ENCODE peak calls at places on chromosomes 2 and 18, in five cellular contexts. One of them, this sample, is unnamed.

GRCh38 chr2:75068546-75068945 is 110.1 kb downstream of the POLE4 start:
- DNase-seq in Peyer's patch: no peak
- DNase-seq in heart left ventricle: no peak
- DNase-seq in transverse colon: no peak
- DNase-seq in body of pancreas: no peak
- DNase-seq in this sample: no peak

GRCh38 chr2:42031281-42031680 is 16.5 kb upstream of the PKDCC start:
- DNase-seq in Peyer's patch: no peak
- DNase-seq in heart left ventricle: no peak
- DNase-seq in transverse colon: no peak
- DNase-seq in body of pancreas: no peak
- DNase-seq in this sample: no peak

GRCh38 chr2:229610359-229610758 is 104.0 kb downstream of the DNER start:
- DNase-seq in Peyer's patch: no peak
- DNase-seq in heart left ventricle: no peak
- DNase-seq in transverse colon: no peak
- DNase-seq in body of pancreas: no peak
- DNase-seq in this sample: peak; percentile 72

GRCh38 chr2:9655441-9656269 is 24.9 kb upstream of the YWHAQ start:
- DNase-seq in Peyer's patch: no peak
- DNase-seq in heart left ventricle: no peak
- DNase-seq in transverse colon: no peak
- DNase-seq in body of pancreas: no peak
- DNase-seq in this sample: peak; percentile 67

GRCh38 chr18:55252946-55253345 is 293.7 kb upstream of the CCDC68 start:
- DNase-seq in Peyer's patch: no peak
- DNase-seq in heart left ventricle: no peak
- DNase-seq in transverse colon: no peak
- DNase-seq in body of pancreas: no peak
- DNase-seq in this sample: no peak

GRCh38 chr2:671787-672605 is 5.2 kb downstream of the TMEM18 start:
- DNase-seq in Peyer's patch: no peak
- DNase-seq in heart left ventricle: no peak
- DNase-seq in transverse colon: no peak
- DNase-seq in body of pancreas: no peak
- DNase-seq in this sample: no peak

GRCh38 chr2:173241643-173242042 is 113.0 kb upstream of the CDCA7 start:
- DNase-seq in Peyer's patch: no peak
- DNase-seq in heart left ventricle: no peak
- DNase-seq in transverse colon: no peak
- DNase-seq in body of pancreas: no peak
- DNase-seq in this sample: no peak

GRCh38 chr2:205733648-205734047 is 51.3 kb downstream of the NRP2 start:
- DNase-seq in Peyer's patch: no peak
- DNase-seq in heart left ventricle: no peak
- DNase-seq in transverse colon: no peak
- DNase-seq in body of pancreas: no peak
- DNase-seq in this sample: no peak

GRCh38 chr2:176164803-176165597 is 7.9 kb downstream of the HOXD3 start:
- DNase-seq in Peyer's patch: no peak
- DNase-seq in heart left ventricle: no peak
- DNase-seq in transverse colon: no peak
- DNase-seq in body of pancreas: no peak
- DNase-seq in this sample: no peak

GRCh38 chr2:72916743-72917137 is 579 bp upstream of the EMX1 start:
- DNase-seq in Peyer's patch: no peak
- DNase-seq in heart left ventricle: no peak
- DNase-seq in transverse colon: no peak
- DNase-seq in body of pancreas: no peak
- DNase-seq in this sample: no peak

GRCh38 chr18:22221350-22221749 is 52.0 kb downstream of the GATA6 start:
- DNase-seq in Peyer's patch: no peak
- DNase-seq in heart left ventricle: no peak
- DNase-seq in transverse colon: no peak
- DNase-seq in body of pancreas: no peak
- DNase-seq in this sample: no peak

GRCh38 chr2:228875152-228875875 is 395.8 kb downstream of the PID1 start:
- DNase-seq in Peyer's patch: no peak
- DNase-seq in heart left ventricle: no peak
- DNase-seq in transverse colon: no peak
- DNase-seq in body of pancreas: no peak
- DNase-seq in this sample: no peak

GRCh38 chr2:158989165-158989564 is 20.7 kb downstream of the TANC1 start:
- DNase-seq in Peyer's patch: no peak
- DNase-seq in heart left ventricle: no peak
- DNase-seq in transverse colon: no peak
- DNase-seq in body of pancreas: no peak
- DNase-seq in this sample: no peak

GRCh38 chr2:158990397-158991209 is 22.2 kb downstream of the TANC1 start:
- DNase-seq in Peyer's patch: no peak
- DNase-seq in heart left ventricle: no peak
- DNase-seq in transverse colon: no peak
- DNase-seq in body of pancreas: no peak
- DNase-seq in this sample: peak; percentile 78

GRCh38 chr2:158979775-158980174 is 11.3 kb downstream of the TANC1 start:
- DNase-seq in Peyer's patch: no peak
- DNase-seq in heart left ventricle: no peak
- DNase-seq in transverse colon: no peak
- DNase-seq in body of pancreas: no peak
- DNase-seq in this sample: no peak

GRCh38 chr2:158988501-158988900 is 20.1 kb downstream of the TANC1 start:
- DNase-seq in Peyer's patch: no peak
- DNase-seq in heart left ventricle: no peak
- DNase-seq in transverse colon: no peak
- DNase-seq in body of pancreas: no peak
- DNase-seq in this sample: no peak

DNA sequence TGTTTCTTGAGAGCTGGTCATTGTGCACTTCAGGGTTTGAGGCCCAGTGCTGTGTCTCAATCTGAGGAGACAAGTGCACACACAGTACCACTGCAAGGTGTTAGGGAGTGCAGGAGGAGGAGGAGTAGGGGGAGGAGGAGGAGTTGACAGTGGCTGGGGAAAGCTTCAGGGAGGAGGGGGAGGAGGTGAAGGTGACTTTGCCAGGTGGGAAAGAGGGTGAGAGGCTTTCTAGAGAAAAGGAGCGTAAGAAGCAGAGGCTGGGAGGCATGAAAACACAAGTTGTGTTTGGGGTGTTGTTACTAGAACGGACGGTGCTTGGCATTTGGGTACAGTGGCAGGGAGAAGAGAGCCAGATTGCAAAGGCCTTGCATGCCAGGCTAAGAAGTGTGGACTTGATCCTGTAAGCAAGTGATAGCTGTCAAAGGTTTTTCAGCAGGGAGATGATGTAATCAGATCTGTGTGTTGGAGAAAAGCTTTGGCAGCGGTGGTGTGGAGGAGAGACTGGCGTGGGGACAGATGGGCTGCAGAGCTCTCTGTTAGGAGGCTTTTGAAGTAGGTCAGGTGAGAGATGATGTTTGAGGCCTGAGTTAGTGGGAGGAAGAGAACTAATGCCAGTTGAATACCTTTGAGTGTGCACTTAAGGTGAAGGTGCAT is 16.2 kb downstream of the TANC1 start:
- DNase-seq in Peyer's patch: no peak
- DNase-seq in heart left ventricle: peak; percentile 31
- DNase-seq in transverse colon: no peak
- DNase-seq in body of pancreas: no peak
- DNase-seq in this sample: no peak
- TF ChIP-seq POLR2A in Peyer's patch: no peak
- TF ChIP-seq POLR2A in heart left ventricle: no peak
- TF ChIP-seq POLR2A in transverse colon: no peak
- TF ChIP-seq POLR2A in body of pancreas: no peak
- TF ChIP-seq POLR2A in this sample: no peak

GRCh38 chr2:85334933-85335332 is 7.1 kb upstream of the TGOLN2 start:
- DNase-seq in Peyer's patch: no peak
- DNase-seq in heart left ventricle: no peak
- DNase-seq in transverse colon: no peak
- DNase-seq in body of pancreas: no peak
- DNase-seq in this sample: no peak
- TF ChIP-seq POLR2A in Peyer's patch: no peak
- TF ChIP-seq POLR2A in heart left ventricle: no peak
- TF ChIP-seq POLR2A in transverse colon: no peak
- TF ChIP-seq POLR2A in body of pancreas: no peak
- TF ChIP-seq POLR2A in this sample: no peak

GRCh38 chr2:27058210-27058609 is 6.7 kb downstream of the AGBL5 start:
- DNase-seq in Peyer's patch: no peak
- DNase-seq in heart left ventricle: no peak
- DNase-seq in transverse colon: no peak
- DNase-seq in body of pancreas: no peak
- DNase-seq in this sample: no peak
- TF ChIP-seq POLR2A in Peyer's patch: no peak
- TF ChIP-seq POLR2A in heart left ventricle: no peak
- TF ChIP-seq POLR2A in transverse colon: no peak
- TF ChIP-seq POLR2A in body of pancreas: no peak
- TF ChIP-seq POLR2A in this sample: no peak

GRCh38 chr2:208568203-208568602 is 161.6 kb downstream of the PTH2R start:
- DNase-seq in Peyer's patch: no peak
- DNase-seq in heart left ventricle: no peak
- DNase-seq in transverse colon: no peak
- DNase-seq in body of pancreas: no peak
- DNase-seq in this sample: no peak

GRCh38 chr2:208573559-208573958 is 167.0 kb downstream of the PTH2R start:
- DNase-seq in Peyer's patch: no peak
- DNase-seq in heart left ventricle: no peak
- DNase-seq in transverse colon: peak; percentile 12
- DNase-seq in body of pancreas: no peak
- DNase-seq in this sample: no peak

GRCh38 chr2:208570851-208571763 is 164.5 kb downstream of the PTH2R start:
- DNase-seq in Peyer's patch: no peak
- DNase-seq in heart left ventricle: no peak
- DNase-seq in transverse colon: no peak
- DNase-seq in body of pancreas: no peak
- DNase-seq in this sample: no peak

GRCh38 chr2:208570066-208570465 is 163.5 kb downstream of the PTH2R start:
- DNase-seq in Peyer's patch: no peak
- DNase-seq in heart left ventricle: no peak
- DNase-seq in transverse colon: no peak
- DNase-seq in body of pancreas: no peak
- DNase-seq in this sample: no peak

DNA sequence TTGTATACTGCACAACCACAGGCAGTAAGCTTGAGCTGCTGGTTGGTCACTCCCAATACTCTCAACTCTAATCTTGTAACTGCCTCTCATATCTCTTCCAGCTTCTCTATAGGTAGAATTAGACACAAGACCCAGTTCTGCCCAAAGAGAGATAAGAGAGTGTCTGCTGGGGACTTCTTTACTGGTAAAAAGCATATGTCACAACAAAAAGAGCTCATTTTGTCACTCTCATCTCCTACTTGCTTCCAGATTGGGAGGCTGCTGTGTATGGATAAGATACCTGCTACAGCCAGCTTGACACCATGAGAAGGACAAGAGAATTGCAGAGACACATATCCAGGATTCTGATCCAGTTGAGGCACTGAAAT is 165.2 kb downstream of the PTH2R start:
- DNase-seq in Peyer's patch: no peak
- DNase-seq in heart left ventricle: no peak
- DNase-seq in transverse colon: no peak
- DNase-seq in body of pancreas: no peak
- DNase-seq in this sample: no peak
- TF ChIP-seq POLR2A in Peyer's patch: no peak
- TF ChIP-seq POLR2A in heart left ventricle: no peak
- TF ChIP-seq POLR2A in transverse colon: no peak
- TF ChIP-seq POLR2A in body of pancreas: no peak
- TF ChIP-seq POLR2A in this sample: no peak

DNA sequence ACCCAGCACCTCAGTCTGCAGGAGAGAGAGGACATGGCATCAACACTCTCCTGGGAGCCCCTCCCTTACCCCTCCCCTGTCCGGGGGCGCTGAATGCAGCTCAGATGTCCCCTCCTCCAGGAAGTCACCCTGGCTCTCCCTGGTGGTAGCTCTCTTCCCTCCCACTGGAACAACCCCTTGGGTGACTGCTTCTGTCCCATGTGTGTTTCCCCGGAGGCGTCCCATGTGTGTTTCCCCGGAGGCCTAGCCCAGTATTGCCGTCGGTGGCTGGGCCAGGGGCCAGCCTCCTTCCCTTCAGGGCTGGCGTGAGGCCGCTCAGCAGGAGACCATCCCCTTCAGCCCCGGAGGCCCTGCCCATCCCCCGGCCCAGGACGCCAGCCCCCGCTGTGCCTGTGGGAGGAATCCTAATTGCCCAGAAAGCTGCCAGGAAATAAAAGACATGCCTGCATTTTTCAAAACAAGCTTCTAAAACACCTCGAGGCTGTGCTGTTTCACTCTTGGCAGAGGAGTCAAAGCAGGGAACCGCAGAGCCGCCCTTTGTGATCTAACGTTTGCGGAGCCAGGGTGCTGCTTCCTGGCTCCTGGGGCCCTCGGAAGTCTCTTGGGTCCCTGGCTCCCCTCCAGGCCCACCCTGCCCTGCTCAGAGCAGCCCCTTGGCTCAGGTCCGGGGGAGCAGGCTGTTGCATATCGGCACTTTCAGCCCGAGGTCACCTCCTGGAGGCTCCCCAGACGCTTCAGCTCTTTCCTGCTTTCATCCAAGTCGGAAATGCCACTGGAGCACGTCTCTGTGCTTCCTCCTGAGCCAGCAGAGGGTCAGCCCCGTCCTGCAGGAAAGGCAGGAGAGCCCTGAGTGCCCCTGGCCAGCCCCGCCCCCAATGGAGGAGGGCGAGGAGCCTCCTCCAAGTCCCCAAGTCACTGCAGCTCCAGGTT is 11.4 kb downstream of the SNED1 start:
- DNase-seq in Peyer's patch: peak; percentile 17
- DNase-seq in heart left ventricle: no peak
- DNase-seq in transverse colon: no peak
- DNase-seq in body of pancreas: peak; percentile 70
- DNase-seq in this sample: peak; percentile 87
- TF ChIP-seq POLR2A in Peyer's patch: no peak
- TF ChIP-seq POLR2A in heart left ventricle: no peak
- TF ChIP-seq POLR2A in transverse colon: no peak
- TF ChIP-seq POLR2A in body of pancreas: no peak
- TF ChIP-seq POLR2A in this sample: peak; percentile 32

GRCh38 chr2:161136696-161137324 is 23.4 kb upstream of the TANK start:
- DNase-seq in Peyer's patch: peak; percentile 45
- DNase-seq in heart left ventricle: no peak
- DNase-seq in transverse colon: no peak
- DNase-seq in body of pancreas: no peak
- DNase-seq in this sample: no peak
- TF ChIP-seq POLR2A in Peyer's patch: peak; percentile 46
- TF ChIP-seq POLR2A in heart left ventricle: no peak
- TF ChIP-seq POLR2A in transverse colon: peak; percentile 54
- TF ChIP-seq POLR2A in body of pancreas: no peak
- TF ChIP-seq POLR2A in this sample: no peak

GRCh38 chr2:84052043-84052442 is 407.0 kb downstream of the SUCLG1 start:
- DNase-seq in Peyer's patch: no peak
- DNase-seq in heart left ventricle: no peak
- DNase-seq in transverse colon: no peak
- DNase-seq in body of pancreas: no peak
- DNase-seq in this sample: no peak

GRCh38 chr2:84057917-84058316 is 401.2 kb downstream of the SUCLG1 start:
- DNase-seq in Peyer's patch: no peak
- DNase-seq in heart left ventricle: no peak
- DNase-seq in transverse colon: no peak
- DNase-seq in body of pancreas: no peak
- DNase-seq in this sample: no peak

GRCh38 chr2:84055816-84056215 is 403.3 kb downstream of the SUCLG1 start:
- DNase-seq in Peyer's patch: no peak
- DNase-seq in heart left ventricle: no peak
- DNase-seq in transverse colon: no peak
- DNase-seq in body of pancreas: no peak
- DNase-seq in this sample: no peak
- TF ChIP-seq POLR2A in Peyer's patch: no peak
- TF ChIP-seq POLR2A in heart left ventricle: no peak
- TF ChIP-seq POLR2A in transverse colon: no peak
- TF ChIP-seq POLR2A in body of pancreas: no peak
- TF ChIP-seq POLR2A in this sample: no peak